ENCODE peak calls at places on chromosomes 13 and 19, in four cellular contexts. C, E, M and X are unnamed samples.
A peak's percentile ranks its signal among the peaks of the same experiment; 100 is the strongest.

GRCh38 chr13:64925727-64926126 is 2304.4 kb downstream of the PCDH9 start:
- DNase-seq in C (no peak), E (no peak), M (no peak), X (no peak)

GRCh38 chr13:95858286-95859075 is 181.5 kb downstream of the DNAJC3 start:
- DNase-seq in C (no peak), E (no peak), M (no peak), X (no peak)

GRCh38 chr13:95298971-95299627 is 2.2 kb downstream of the ABCC4 start:
- DNase-seq in C (no peak), E (no peak), M (no peak), X (no peak)

GRCh38 chr19:27742041-27742440 is 1470.9 kb downstream of the UQCRFS1 start:
- DNase-seq in C (no peak), E (no peak), M (no peak), X (no peak)

GRCh38 chr19:7348587-7349230 is at the start of gene ARHGEF18:
- DNase-seq in C (no peak), E (peak; percentile 64), M (no peak), X (peak; percentile 78)

GRCh38 chr13:39957868-39958676 is 302.6 kb downstream of the COG6 start:
- DNase-seq in C (no peak), E (no peak), M (no peak), X (peak; percentile 72)

GRCh38 chr19:15666883-15667282 is 6.0 kb upstream of the CYP4F12 start:
- DNase-seq in C (no peak), E (peak; percentile 67), M (no peak), X (no peak)

GRCh38 chr19:47446534-47447469 is 24.9 kb downstream of the SLC8A2 start:
- DNase-seq in C (no peak), E (no peak), M (no peak), X (peak; percentile 42)

GRCh38 chr13:24218977-24219376 is 58.5 kb downstream of the SPATA13 start:
- DNase-seq in C (no peak), E (no peak), M (no peak), X (no peak)

GRCh38 chr13:79317856-79318255 is 88.2 kb downstream of the RBM26 start:
- DNase-seq in C (no peak), E (no peak), M (no peak), X (no peak)

GRCh38 chr13:59750860-59751259 is 412.9 kb downstream of the DIAPH3 start:
- DNase-seq in C (peak; percentile 83), E (no peak), M (no peak), X (no peak)

GRCh38 chr19:13526552-13526951 is 20.3 kb upstream of the CACNA1A start:
- DNase-seq in C (no peak), E (no peak), M (no peak), X (no peak)

GRCh38 chr13:33244907-33245287 is 40.7 kb downstream of the STARD13 start:
- DNase-seq in C (no peak), E (no peak), M (no peak), X (no peak)

GRCh38 chr19:48569814-48570213 is 17.8 kb downstream of the SULT2B1 start:
- DNase-seq in C (no peak), E (no peak), M (no peak), X (no peak)

GRCh38 chr19:19403373-19403901 is 2.0 kb upstream of the GATAD2A start:
- DNase-seq in C (no peak), E (no peak), M (no peak), X (no peak)

GRCh38 chr19:54805665-54806515 is 2.5 kb downstream of the KIR2DL4 start:
- DNase-seq in C (no peak), E (no peak), M (no peak), X (no peak)

GRCh38 chr19:33473644-33474305 is 47.8 kb downstream of the PEPD start:
- DNase-seq in C (no peak), E (no peak), M (no peak), X (no peak)

GRCh38 chr13:78030351-78030750 is 111.7 kb upstream of the EDNRB start:
- DNase-seq in C (peak; percentile 8), E (no peak), M (no peak), X (no peak)

GRCh38 chr19:35444735-35445134 is 3.3 kb upstream of the FFAR2 start:
- DNase-seq in C (no peak), E (no peak), M (no peak), X (no peak)

GRCh38 chr19:1407662-1408299 is 395 bp downstream of the DAZAP1 start:
- DNase-seq in C (no peak), E (peak; percentile 70), M (no peak), X (peak; percentile 41)

GRCh38 chr13:51323824-51324511 is 15.5 kb upstream of the SERPINE3 start:
- DNase-seq in C (no peak), E (no peak), M (no peak), X (no peak)

GRCh38 chr19:16324384-16325160 is at the start of gene KLF2:
- DNase-seq in C (peak; percentile 78), E (peak; percentile 97), M (peak; percentile 95), X (peak; percentile 96)

GRCh38 chr19:3175761-3176714 is 2.5 kb upstream of the S1PR4 start:
- DNase-seq in C (no peak), E (no peak), M (no peak), X (peak; percentile 61)

GRCh38 chr13:100440756-100441421 is 147.7 kb downstream of the GGACT start:
- DNase-seq in C (no peak), E (no peak), M (no peak), X (no peak)

GRCh38 chr19:12996542-12997094 is 1.3 kb downstream of the NFIX start:
- DNase-seq in C (no peak), E (no peak), M (peak; percentile 40), X (no peak)

GRCh38 chr19:18313398-18313797 is 9.5 kb downstream of the LSM4 start:
- DNase-seq in C (no peak), E (no peak), M (no peak), X (no peak)

GRCh38 chr13:60617863-60618733 is 221.1 kb downstream of the TDRD3 start:
- DNase-seq in C (no peak), E (no peak), M (no peak), X (no peak)

GRCh38 chr19:4868286-4868834 is 893 bp upstream of the PLIN3 start:
- DNase-seq in C (no peak), E (no peak), M (no peak), X (no peak)

GRCh38 chr19:4722671-4723464 is 774 bp downstream of the DPP9 start:
- DNase-seq in C (no peak), E (peak; percentile 75), M (peak; percentile 41), X (no peak)

GRCh38 chr19:30268601-30269000 is 103.6 kb upstream of the ZNF536 start:
- DNase-seq in C (no peak), E (no peak), M (no peak), X (no peak)

GRCh38 chr19:55487884-55488687 is at the start of gene SSC5D:
- DNase-seq in C (no peak), E (peak; percentile 71), M (no peak), X (no peak)

GRCh38 chr19:47310819-47311218 is 1.2 kb downstream of the C5AR1 start:
- DNase-seq in C (no peak), E (peak; percentile 74), M (peak; percentile 29), X (no peak)

GRCh38 chr13:77859450-77859849 is 59.2 kb downstream of the EDNRB start:
- DNase-seq in C (no peak), E (no peak), M (peak; percentile 24), X (no peak)

GRCh38 chr19:3622224-3622623 is 4.4 kb downstream of the CACTIN start:
- DNase-seq in C (no peak), E (no peak), M (no peak), X (no peak)

GRCh38 chr19:916645-917322 is 349 bp upstream of the KISS1R start:
- DNase-seq in C (no peak), E (no peak), M (no peak), X (no peak)

GRCh38 chr19:5091576-5092215 is 122.8 kb downstream of the KDM4B start:
- DNase-seq in C (no peak), E (no peak), M (no peak), X (no peak)

GRCh38 chr19:6690160-6690885 is 20.4 kb upstream of the TNFSF14 start:
- DNase-seq in C (no peak), E (peak; percentile 7), M (no peak), X (no peak)

GRCh38 chr13:98665638-98665995 is 86.9 kb downstream of the SLC15A1 start:
- DNase-seq in C (no peak), E (no peak), M (no peak), X (no peak)

DNA sequence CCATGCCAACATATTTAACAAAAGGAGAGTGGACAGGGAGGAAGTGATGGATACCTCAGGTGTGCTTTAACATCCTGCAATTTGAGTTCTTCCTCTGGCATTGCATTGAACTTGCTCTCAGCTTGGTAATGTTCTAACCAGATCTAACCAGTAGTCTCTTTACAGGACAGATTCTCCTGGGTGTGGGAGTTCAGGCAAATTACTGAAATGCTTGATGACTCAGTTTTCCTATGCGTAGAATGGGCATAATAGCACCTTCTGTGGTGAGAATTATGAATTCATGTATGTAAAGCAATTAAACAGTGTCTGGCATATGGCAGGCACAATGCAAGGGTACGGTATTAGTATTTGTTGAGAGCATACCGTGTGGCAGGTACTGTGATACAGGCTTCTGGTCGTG is 3.6 kb downstream of the AKAP11 start:
- DNase-seq in C (no peak), E (no peak), M (no peak), X (peak; percentile 6)
- H3K4me1 ChIP-seq in C (peaks cover 5% of the 10 kb centered on the region), E (peaks cover 7% of the 10 kb centered on the region), M (peaks cover 23% of the 10 kb centered on the region), X (peaks cover 74% of the 10 kb centered on the region)

DNA sequence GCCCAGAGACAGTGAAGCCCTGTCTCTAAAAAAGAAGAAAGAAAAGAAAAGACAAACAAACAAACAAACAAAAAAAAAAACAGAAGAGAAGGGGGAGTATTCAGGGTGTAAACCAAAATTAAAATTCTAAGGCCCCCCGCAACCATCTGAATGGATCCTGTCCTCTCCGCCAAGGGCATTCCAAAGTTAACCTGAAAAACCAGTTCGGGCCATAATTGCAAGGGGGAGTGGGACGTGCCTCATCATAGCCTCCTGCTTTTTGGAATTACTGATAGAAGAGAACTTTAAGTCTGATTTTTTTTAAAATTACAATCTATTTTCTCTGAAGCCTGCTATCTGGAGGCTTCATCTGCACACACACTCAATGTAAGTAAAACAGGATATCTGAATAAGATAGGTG is 5.7 kb upstream of the IFNL2 start:
- DNase-seq in C (no peak), E (no peak), M (no peak), X (no peak)
- H3K27me3 ChIP-seq in C (peaks cover 25% of the 10 kb centered on the region), E (no peaks in the 10 kb centered on the region), M (peaks cover 78% of the 10 kb centered on the region), X (peaks cover 9% of the 10 kb centered on the region)

GRCh38 chr13:30364133-30364532 is 56.8 kb upstream of the KATNAL1 start:
- DNase-seq in C (no peak), E (no peak), M (no peak), X (no peak)

GRCh38 chr13:30363725-30364124 is 56.4 kb upstream of the KATNAL1 start:
- DNase-seq in C (no peak), E (no peak), M (no peak), X (no peak)

GRCh38 chr13:30362005-30362788 is 54.8 kb upstream of the KATNAL1 start:
- DNase-seq in C (no peak), E (no peak), M (no peak), X (no peak)

GRCh38 chr13:30364876-30365275 is 57.4 kb upstream of the UBE2L5 start:
- DNase-seq in C (no peak), E (no peak), M (peak; percentile 17), X (no peak)

DNA sequence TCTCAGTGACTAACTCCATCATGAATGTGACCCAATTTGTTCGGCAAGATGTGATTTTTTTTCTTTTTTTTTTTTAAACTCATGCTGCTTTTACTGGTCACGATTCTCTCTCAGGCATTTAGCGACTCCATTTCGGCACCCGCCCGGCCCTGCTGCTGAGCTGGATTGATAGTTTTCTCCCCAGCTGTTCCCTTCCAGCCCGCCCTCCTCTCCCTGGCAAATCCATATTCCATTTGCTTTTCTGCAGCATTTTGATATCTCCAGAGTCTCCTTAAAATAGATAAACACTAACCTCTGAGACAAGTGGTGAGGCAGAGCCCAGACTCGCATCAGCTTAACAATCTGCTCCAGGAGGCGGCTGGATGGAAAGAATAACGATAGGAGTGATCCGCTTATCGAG is 55.5 kb upstream of the KATNAL1 start:
- DNase-seq in C (no peak), E (no peak), M (no peak), X (no peak)
- H3K9me3 ChIP-seq in C (no peaks in the 10 kb centered on the region), E (no peaks in the 10 kb centered on the region), M (no peaks in the 10 kb centered on the region), X (no peaks in the 10 kb centered on the region)

GRCh38 chr19:45780146-45780447 is 2.2 kb downstream of the DMPK start:
- DNase-seq in C (no peak), E (no peak), M (no peak), X (no peak)
- H3K4me1 ChIP-seq in C (peaks cover 24% of the 10 kb centered on the region), E (no peaks in the 10 kb centered on the region), M (peaks cover 59% of the 10 kb centered on the region), X (peaks cover 18% of the 10 kb centered on the region)